ENCODE peak calls at places on chromosomes 11 and 22, in five cellular contexts. One of them, this sample, is unnamed.

GRCh38 chr22:36953239-36954080 is 40.0 kb downstream of the CSF2RB start:
- DNase-seq in cardiac muscle cell: peak; percentile 19
- DNase-seq in psoas muscle: no peak
- DNase-seq in heart left ventricle: no peak
- DNase-seq in tibial artery: no peak
- DNase-seq in this sample: no peak

GRCh38 chr22:50705219-50705691 is 32.6 kb downstream of the SHANK3 start:
- DNase-seq in cardiac muscle cell: peak; percentile 89
- DNase-seq in psoas muscle: peak; percentile 61
- DNase-seq in heart left ventricle: peak; percentile 69
- DNase-seq in tibial artery: no peak
- DNase-seq in this sample: no peak

GRCh38 chr22:46792061-46792796 is 29.8 kb downstream of the TBC1D22A start:
- DNase-seq in cardiac muscle cell: no peak
- DNase-seq in psoas muscle: no peak
- DNase-seq in heart left ventricle: no peak
- DNase-seq in tibial artery: peak; percentile 57
- DNase-seq in this sample: no peak

GRCh38 chr11:45100338-45100737 is 46.1 kb upstream of the PRDM11 start:
- DNase-seq in cardiac muscle cell: peak; percentile 57
- DNase-seq in psoas muscle: no peak
- DNase-seq in heart left ventricle: no peak
- DNase-seq in tibial artery: no peak
- DNase-seq in this sample: no peak

GRCh38 chr11:33172996-33173395 is 11.7 kb upstream of the CSTF3 start:
- DNase-seq in cardiac muscle cell: peak; percentile 84
- DNase-seq in psoas muscle: peak; percentile 59
- DNase-seq in heart left ventricle: no peak
- DNase-seq in tibial artery: no peak
- DNase-seq in this sample: no peak

GRCh38 chr22:50577987-50578775 is at the start of gene CPT1B:
- DNase-seq in cardiac muscle cell: peak; percentile 42
- DNase-seq in psoas muscle: peak; percentile 85
- DNase-seq in heart left ventricle: no peak
- DNase-seq in tibial artery: peak; percentile 60
- DNase-seq in this sample: no peak

GRCh38 chr22:17788023-17788330 is 13.7 kb upstream of the BID start:
- DNase-seq in cardiac muscle cell: no peak
- DNase-seq in psoas muscle: no peak
- DNase-seq in heart left ventricle: no peak
- DNase-seq in tibial artery: no peak
- DNase-seq in this sample: no peak

GRCh38 chr22:39214383-39215069 is 30.3 kb downstream of the PDGFB start:
- DNase-seq in cardiac muscle cell: peak; percentile 12
- DNase-seq in psoas muscle: no peak
- DNase-seq in heart left ventricle: no peak
- DNase-seq in tibial artery: peak; percentile 16
- DNase-seq in this sample: no peak

GRCh38 chr11:113332638-113333329 is 18.4 kb downstream of the TTC12 start:
- DNase-seq in cardiac muscle cell: no peak
- DNase-seq in psoas muscle: no peak
- DNase-seq in heart left ventricle: no peak
- DNase-seq in tibial artery: no peak
- DNase-seq in this sample: no peak

GRCh38 chr11:76577921-76578654 is 92.5 kb downstream of the LRRC32 start:
- DNase-seq in cardiac muscle cell: no peak
- DNase-seq in psoas muscle: no peak
- DNase-seq in heart left ventricle: no peak
- DNase-seq in tibial artery: no peak
- DNase-seq in this sample: no peak

GRCh38 chr11:75796091-75796435 is 18.9 kb upstream of the UVRAG start:
- DNase-seq in cardiac muscle cell: no peak
- DNase-seq in psoas muscle: no peak
- DNase-seq in heart left ventricle: no peak
- DNase-seq in tibial artery: no peak
- DNase-seq in this sample: no peak

GRCh38 chr11:1262172-1263006 is 39.5 kb downstream of the MUC5B start:
- DNase-seq in cardiac muscle cell: peak; percentile 96
- DNase-seq in psoas muscle: peak; percentile 95
- DNase-seq in heart left ventricle: peak; percentile 92
- DNase-seq in tibial artery: peak; percentile 97
- DNase-seq in this sample: peak; percentile 96

GRCh38 chr22:27129266-27129665 is 471.9 kb downstream of the MIAT start:
- DNase-seq in cardiac muscle cell: peak; percentile 75
- DNase-seq in psoas muscle: no peak
- DNase-seq in heart left ventricle: no peak
- DNase-seq in tibial artery: no peak
- DNase-seq in this sample: no peak

GRCh38 chr11:2193099-2193886 is 21.7 kb upstream of the TH start:
- DNase-seq in cardiac muscle cell: no peak
- DNase-seq in psoas muscle: no peak
- DNase-seq in heart left ventricle: no peak
- DNase-seq in tibial artery: no peak
- DNase-seq in this sample: peak; percentile 64

GRCh38 chr22:36901411-36902142 is 11.9 kb upstream of the CSF2RB start:
- DNase-seq in cardiac muscle cell: no peak
- DNase-seq in psoas muscle: no peak
- DNase-seq in heart left ventricle: no peak
- DNase-seq in tibial artery: no peak
- DNase-seq in this sample: peak; percentile 35

GRCh38 chr22:20101638-20102037 is 14.3 kb upstream of the RANBP1 start:
- DNase-seq in cardiac muscle cell: no peak
- DNase-seq in psoas muscle: peak; percentile 19
- DNase-seq in heart left ventricle: peak; percentile 47
- DNase-seq in tibial artery: no peak
- DNase-seq in this sample: no peak

GRCh38 chr11:50155508-50155907 is 122.8 kb downstream of the OR4C45 start:
- DNase-seq in cardiac muscle cell: no peak
- DNase-seq in psoas muscle: no peak
- DNase-seq in heart left ventricle: no peak
- DNase-seq in tibial artery: no peak
- DNase-seq in this sample: no peak

GRCh38 chr11:19996591-19996990 is 163.7 kb downstream of the DBX1 start:
- DNase-seq in cardiac muscle cell: no peak
- DNase-seq in psoas muscle: no peak
- DNase-seq in heart left ventricle: no peak
- DNase-seq in tibial artery: no peak
- DNase-seq in this sample: no peak

GRCh38 chr11:82732734-82733443 is 775 bp downstream of the FAM181B start:
- DNase-seq in cardiac muscle cell: no peak
- DNase-seq in psoas muscle: peak; percentile 45
- DNase-seq in heart left ventricle: no peak
- DNase-seq in tibial artery: no peak
- DNase-seq in this sample: peak; percentile 13

GRCh38 chr11:11981364-11981763 is 27.1 kb downstream of the DKK3 start:
- DNase-seq in cardiac muscle cell: no peak
- DNase-seq in psoas muscle: no peak
- DNase-seq in heart left ventricle: no peak
- DNase-seq in tibial artery: no peak
- DNase-seq in this sample: no peak

GRCh38 chr11:73271936-73272679 is at the start of gene P2RY6:
- DNase-seq in cardiac muscle cell: peak; percentile 54
- DNase-seq in psoas muscle: no peak
- DNase-seq in heart left ventricle: no peak
- DNase-seq in tibial artery: peak; percentile 67
- DNase-seq in this sample: peak; percentile 50

GRCh38 chr22:27873476-27873875 is 45.6 kb downstream of the PITPNB start:
- DNase-seq in cardiac muscle cell: peak; percentile 40
- DNase-seq in psoas muscle: no peak
- DNase-seq in heart left ventricle: no peak
- DNase-seq in tibial artery: peak; percentile 80
- DNase-seq in this sample: no peak

GRCh38 chr11:63813563-63814382 is 517 bp downstream of the SPINDOC start:
- DNase-seq in cardiac muscle cell: peak; percentile 62
- DNase-seq in psoas muscle: peak; percentile 71
- DNase-seq in heart left ventricle: peak; percentile 78
- DNase-seq in tibial artery: peak; percentile 69
- DNase-seq in this sample: peak; percentile 47

GRCh38 chr22:21587803-21588611 is 20.5 kb downstream of the UBE2L3 start:
- DNase-seq in cardiac muscle cell: peak; percentile 46
- DNase-seq in psoas muscle: no peak
- DNase-seq in heart left ventricle: no peak
- DNase-seq in tibial artery: no peak
- DNase-seq in this sample: peak; percentile 22

GRCh38 chr11:95877288-95877687 is 46.6 kb downstream of the MTMR2 start:
- DNase-seq in cardiac muscle cell: peak; percentile 97
- DNase-seq in psoas muscle: no peak
- DNase-seq in heart left ventricle: no peak
- DNase-seq in tibial artery: no peak
- DNase-seq in this sample: no peak

GRCh38 chr11:11391796-11392195 is 38.7 kb upstream of the CSNK2A3 start:
- DNase-seq in cardiac muscle cell: peak; percentile 88
- DNase-seq in psoas muscle: no peak
- DNase-seq in heart left ventricle: no peak
- DNase-seq in tibial artery: no peak
- DNase-seq in this sample: peak; percentile 45

DNA sequence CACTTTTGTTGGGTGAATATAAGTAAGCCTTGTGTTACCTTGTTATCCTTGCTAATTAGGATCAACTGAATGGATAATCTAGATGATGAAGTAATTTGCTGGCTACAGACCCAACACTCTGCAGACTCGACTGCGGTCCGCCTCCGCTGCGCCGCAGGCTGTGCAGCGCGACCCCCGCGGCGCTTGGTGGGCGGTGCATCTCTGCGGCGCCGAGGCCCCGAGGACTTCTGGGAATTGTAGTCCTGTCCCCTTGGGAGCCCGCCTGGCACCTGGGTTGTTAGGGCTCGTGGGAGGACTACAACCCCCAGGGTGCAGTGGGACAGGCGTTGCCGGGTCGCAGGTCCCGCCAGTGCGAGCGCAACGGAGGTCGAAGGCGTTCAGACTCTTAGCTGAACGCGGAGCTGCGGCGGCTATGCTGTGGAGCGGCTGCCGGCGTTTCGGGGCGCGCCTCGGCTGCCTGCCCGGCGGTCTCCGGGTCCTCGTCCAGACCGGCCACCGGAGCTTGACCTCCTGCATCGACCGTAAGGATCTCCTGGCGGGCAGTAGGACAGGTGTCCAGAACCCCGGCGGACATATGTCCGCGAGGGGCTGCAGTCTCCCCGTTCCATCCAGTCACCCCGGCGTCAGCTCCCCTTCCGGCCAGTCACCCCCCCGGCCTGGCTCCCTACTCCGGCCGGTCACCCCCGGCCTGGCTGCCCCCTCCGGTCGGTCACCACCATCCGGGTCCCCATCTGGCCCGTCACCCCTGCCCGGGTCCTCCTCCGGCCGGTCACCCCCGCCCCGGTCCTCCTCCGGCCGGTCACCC is at the start of the genes ACAD8 and THYN1:
- DNase-seq in cardiac muscle cell: peak; percentile 98
- DNase-seq in psoas muscle: peak; percentile 98
- DNase-seq in heart left ventricle: peak; percentile 98
- DNase-seq in tibial artery: peak; percentile 98
- DNase-seq in this sample: peak; percentile 97
- TF ChIP-seq CTCF in cardiac muscle cell: no peak
- TF ChIP-seq CTCF in psoas muscle: peak; percentile 49
- TF ChIP-seq CTCF in heart left ventricle: peak; percentile 57
- TF ChIP-seq CTCF in tibial artery: peak; percentile 34
- TF ChIP-seq CTCF in this sample: peak; percentile 64

DNA sequence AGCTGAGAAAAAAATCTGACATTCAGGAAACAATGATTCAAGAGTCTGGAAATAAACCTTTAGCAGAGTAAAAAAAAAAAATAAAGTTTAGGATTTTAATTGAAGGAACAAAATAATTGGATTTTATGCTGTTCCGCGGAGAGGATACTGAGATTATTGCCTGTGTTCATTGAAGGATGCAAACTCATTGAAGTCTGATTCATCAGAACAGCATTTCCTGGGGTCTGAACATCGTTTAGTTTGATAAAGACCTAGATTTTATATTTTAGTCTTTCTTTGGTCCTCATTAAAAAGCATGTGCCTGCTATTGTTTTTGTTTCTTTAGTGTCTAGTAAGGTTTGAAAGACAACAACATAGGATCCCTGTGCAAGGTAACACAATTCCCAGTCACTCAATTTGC is 4.5 kb downstream of the TLCD5 start:
- DNase-seq in cardiac muscle cell: no peak
- DNase-seq in psoas muscle: no peak
- DNase-seq in heart left ventricle: no peak
- DNase-seq in tibial artery: no peak
- DNase-seq in this sample: no peak
- H3K4me1 ChIP-seq in cardiac muscle cell: peaks cover 29% of the 10 kb centered on the region
- H3K4me1 ChIP-seq in psoas muscle: peaks cover 18% of the 10 kb centered on the region
- H3K4me1 ChIP-seq in heart left ventricle: peaks cover 71% of the 10 kb centered on the region
- H3K4me1 ChIP-seq in tibial artery: peaks cover 43% of the 10 kb centered on the region
- H3K4me1 ChIP-seq in this sample: peaks cover 35% of the 10 kb centered on the region

DNA sequence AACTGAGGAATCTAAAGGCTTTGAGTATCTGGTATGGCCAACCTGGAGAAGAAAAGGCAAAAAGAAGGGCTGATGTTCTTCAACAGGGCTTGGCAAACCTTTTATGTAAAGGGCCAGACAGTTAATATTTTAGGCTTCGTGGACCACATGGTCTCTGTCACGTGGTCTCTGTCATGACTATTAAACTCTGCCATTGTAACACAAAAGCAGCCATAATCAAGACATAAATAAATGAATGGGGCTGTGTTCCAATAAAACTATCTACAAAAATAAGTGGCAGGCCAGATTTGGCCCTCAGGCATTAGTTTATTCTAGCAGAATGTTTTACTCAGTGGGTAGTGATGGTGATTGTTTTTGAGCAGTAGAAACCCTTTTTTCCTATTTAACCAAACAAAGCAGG is 483 bp upstream of the ACCSL start:
- DNase-seq in cardiac muscle cell: no peak
- DNase-seq in psoas muscle: no peak
- DNase-seq in heart left ventricle: no peak
- DNase-seq in tibial artery: no peak
- DNase-seq in this sample: no peak
- TF ChIP-seq CTCF in cardiac muscle cell: no peak
- TF ChIP-seq CTCF in psoas muscle: no peak
- TF ChIP-seq CTCF in heart left ventricle: no peak
- TF ChIP-seq CTCF in tibial artery: no peak
- TF ChIP-seq CTCF in this sample: no peak

DNA sequence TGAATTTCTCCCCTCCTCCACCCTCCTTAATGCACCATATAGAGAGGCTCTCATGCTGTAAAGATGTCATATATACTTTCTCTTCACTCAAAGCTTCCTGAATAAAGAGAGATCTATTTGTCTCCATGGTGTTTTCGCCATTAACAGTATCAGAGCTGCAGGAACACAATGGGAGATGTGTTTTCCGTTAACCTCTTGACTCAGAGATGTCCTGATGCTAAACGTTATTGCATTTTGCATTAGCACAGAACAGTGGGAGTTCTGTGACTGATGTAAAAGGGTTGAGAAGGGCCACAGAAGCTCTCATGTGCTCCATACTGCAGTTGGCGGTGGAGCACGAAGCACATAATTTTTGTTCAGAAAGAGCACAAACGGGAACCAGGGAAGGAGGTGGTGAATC is 25.7 kb upstream of the BLID start:
- DNase-seq in cardiac muscle cell: no peak
- DNase-seq in psoas muscle: no peak
- DNase-seq in heart left ventricle: no peak
- DNase-seq in tibial artery: no peak
- DNase-seq in this sample: no peak
- H3K4me1 ChIP-seq in cardiac muscle cell: no peaks in the 10 kb centered on the region
- H3K4me1 ChIP-seq in psoas muscle: no peaks in the 10 kb centered on the region
- H3K4me1 ChIP-seq in heart left ventricle: peaks cover 3% of the 10 kb centered on the region
- H3K4me1 ChIP-seq in tibial artery: peaks cover 3% of the 10 kb centered on the region
- H3K4me1 ChIP-seq in this sample: no peaks in the 10 kb centered on the region

GRCh38 chr11:38791346-38791961 is 2193.4 kb upstream of the RAG2 start:
- DNase-seq in cardiac muscle cell: peak; percentile 82
- DNase-seq in psoas muscle: no peak
- DNase-seq in heart left ventricle: no peak
- DNase-seq in tibial artery: no peak
- DNase-seq in this sample: no peak
- TF ChIP-seq CTCF in cardiac muscle cell: peak; percentile 79
- TF ChIP-seq CTCF in psoas muscle: peak; percentile 63
- TF ChIP-seq CTCF in heart left ventricle: peak; percentile 64
- TF ChIP-seq CTCF in tibial artery: peak; percentile 68
- TF ChIP-seq CTCF in this sample: peak; percentile 44